ENCODE peak calls at places on chromosome 17, in six cellular contexts. Q is GM23338, U is neural progenitor cell, D is PC-9, P is PC-3, H is SK-N-SH. O is an unnamed sample. For H3F3A, the result is how much of the 10 kb centered on the place peaks cover.

GRCh38 chr17:61058066-61058465 is 341.6 kb upstream of the TBX2 start:
- DNase-seq in Q (no peak), U (no peak), D (no peak), P (no peak), H (no peak), O (no peak)

GRCh38 chr17:54974758-54975157 is 6.2 kb downstream of the STXBP4 start:
- DNase-seq in Q (no peak), U (no peak), D (no peak), P (no peak), H (no peak), O (no peak)

GRCh38 chr17:17018612-17019429 is 23.4 kb upstream of the MPRIP start:
- DNase-seq in Q (no peak), U (no peak), D (peak), P (peak), H (no peak), O (no peak)

GRCh38 chr17:48024149-48025039 is 13.2 kb downstream of the COPZ2 start:
- DNase-seq in Q (peak), U (peak), D (peak), P (peak), H (no peak), O (peak)

GRCh38 chr17:81920612-81921530 is 2.9 kb upstream of the SIRT7 start:
- DNase-seq in Q (no peak), U (no peak), D (no peak), P (no peak), H (no peak), O (no peak)

GRCh38 chr17:41624208-41625101 is at the start of gene KRT17:
- DNase-seq in Q (peak), U (no peak), D (no peak), P (peak), H (no peak), O (no peak)

GRCh38 chr17:16286947-16287562 is 66.2 kb downstream of the CENPV start:
- DNase-seq in Q (peak), U (no peak), D (no peak), P (no peak), H (no peak), O (no peak)

GRCh38 chr17:15298176-15298575 is 33.0 kb upstream of the PMP22 start:
- DNase-seq in Q (no peak), U (no peak), D (no peak), P (peak), H (no peak), O (no peak)

GRCh38 chr17:81494984-81495383 is 17.6 kb downstream of the ACTG1 start:
- DNase-seq in Q (no peak), U (peak), D (no peak), P (peak), H (peak), O (no peak)

GRCh38 chr17:43702636-43703035 is 40.9 kb upstream of the MEOX1 start:
- DNase-seq in Q (peak), U (no peak), D (no peak), P (no peak), H (peak), O (no peak)

GRCh38 chr17:62778990-62779681 is 29.0 kb downstream of the MARCHF10 start:
- DNase-seq in Q (no peak), U (no peak), D (peak), P (peak), H (peak), O (no peak)

GRCh38 chr17:40072481-40073346 is 9.9 kb downstream of the THRA start:
- DNase-seq in Q (no peak), U (no peak), D (no peak), P (peak), H (peak), O (no peak)

GRCh38 chr17:75289832-75290337 is 652 bp upstream of the SLC25A19 start:
- DNase-seq in Q (peak), U (no peak), D (no peak), P (peak), H (no peak), O (peak)

GRCh38 chr17:17809527-17810373 is 27.0 kb downstream of the SREBF1 start:
- DNase-seq in Q (peak), U (peak), D (no peak), P (no peak), H (peak), O (no peak)

GRCh38 chr17:36148559-36149295 is 27.7 kb downstream of the TBC1D3B start:
- DNase-seq in Q (peak), U (peak), D (no peak), P (peak), H (peak), O (peak)

GRCh38 chr17:2688351-2689342 is 22.9 kb downstream of the CLUH start:
- DNase-seq in Q (no peak), U (no peak), D (no peak), P (peak), H (peak), O (no peak)

GRCh38 chr17:64491995-64492394 is 4.9 kb downstream of the POLG2 start:
- DNase-seq in Q (no peak), U (no peak), D (no peak), P (peak), H (no peak), O (no peak)

GRCh38 chr17:47905221-47905733 is 9.2 kb downstream of the SP2 start:
- DNase-seq in Q (no peak), U (peak), D (no peak), P (peak), H (no peak), O (no peak)

GRCh38 chr17:18986541-18987229 is 17.9 kb downstream of the FAM83G start:
- DNase-seq in Q (no peak), U (no peak), D (no peak), P (no peak), H (no peak), O (no peak)

GRCh38 chr17:9402590-9403199 is 172.9 kb downstream of the STX8 start:
- DNase-seq in Q (peak), U (peak), D (no peak), P (peak), H (peak), O (peak)

GRCh38 chr17:14197582-14197981 is 39.1 kb downstream of the CDRT15 start:
- DNase-seq in Q (no peak), U (no peak), D (no peak), P (no peak), H (no peak), O (no peak)

GRCh38 chr17:48236681-48237134 is 129.1 kb downstream of the SNX11 start:
- DNase-seq in Q (no peak), U (no peak), D (peak), P (peak), H (no peak), O (no peak)

GRCh38 chr17:74519951-74520553 is 11.2 kb downstream of the CD300LB start:
- DNase-seq in Q (no peak), U (no peak), D (no peak), P (no peak), H (no peak), O (no peak)

GRCh38 chr17:15273141-15273793 is 8.1 kb upstream of the PMP22 start:
- DNase-seq in Q (no peak), U (no peak), D (peak), P (peak), H (no peak), O (no peak)

GRCh38 chr17:80509311-80509710 is 32.9 kb upstream of the NPTX1 start:
- DNase-seq in Q (no peak), U (no peak), D (no peak), P (no peak), H (no peak), O (no peak)

GRCh38 chr17:63764701-63765100 is 8.7 kb downstream of the CCDC47 start:
- DNase-seq in Q (no peak), U (no peak), D (no peak), P (no peak), H (no peak), O (no peak)

GRCh38 chr17:45305532-45306087 is 11.2 kb downstream of the MAP3K14 start:
- DNase-seq in Q (no peak), U (no peak), D (no peak), P (no peak), H (no peak), O (no peak)

GRCh38 chr17:74635418-74635817 is 11.9 kb upstream of the CD300E start:
- DNase-seq in Q (peak), U (peak), D (no peak), P (no peak), H (no peak), O (no peak)

GRCh38 chr17:17363638-17364337 is 60.6 kb downstream of the NT5M start:
- DNase-seq in Q (peak), U (peak), D (no peak), P (no peak), H (peak), O (no peak)

GRCh38 chr17:39704821-39705551 is 5.1 kb downstream of the ERBB2 start:
- DNase-seq in Q (peak), U (peak), D (no peak), P (no peak), H (no peak), O (no peak)

GRCh38 chr17:55420776-55421178 is 858 bp downstream of the MMD start:
- DNase-seq in Q (peak), U (peak), D (no peak), P (peak), H (peak), O (no peak)

GRCh38 chr17:29326414-29326813 is 32.5 kb upstream of the NUFIP2 start:
- DNase-seq in Q (no peak), U (no peak), D (no peak), P (no peak), H (no peak), O (no peak)
- H2AFZ ChIP-seq in Q (no peak), U (no peak), D (no peak), P (no peak), H (no peak), O (no peak)

GRCh38 chr17:78884876-78885667 is 17.9 kb downstream of the CEP295NL start:
- DNase-seq in Q (no peak), U (no peak), D (no peak), P (no peak), H (peak), O (no peak)

GRCh38 chr17:78885956-78886355 is 17.0 kb downstream of the CEP295NL start:
- DNase-seq in Q (no peak), U (no peak), D (peak), P (peak), H (peak), O (no peak)

GRCh38 chr17:78883090-78883532 is 19.9 kb downstream of the CEP295NL start:
- DNase-seq in Q (no peak), U (no peak), D (peak), P (peak), H (peak), O (no peak)

GRCh38 chr17:78883533-78884131 is 19.4 kb downstream of the CEP295NL start:
- DNase-seq in Q (peak), U (peak), D (peak), P (peak), H (peak), O (no peak)

GRCh38 chr17:78884148-78884870 is 18.7 kb downstream of the CEP295NL start:
- DNase-seq in Q (peak), U (peak), D (no peak), P (no peak), H (no peak), O (no peak)
- H3F3A ChIP-seq in Q (under half), U (under half), D (under half), P (under half), H (under half), O (under half)

GRCh38 chr17:6554336-6554735 is 2.0 kb downstream of the PITPNM3 start:
- DNase-seq in Q (no peak), U (no peak), D (no peak), P (no peak), H (no peak), O (no peak)

GRCh38 chr17:6554871-6555330 is 1.5 kb downstream of the PITPNM3 start:
- DNase-seq in Q (no peak), U (peak), D (no peak), P (peak), H (peak), O (no peak)

GRCh38 chr17:6556121-6557039 is at the start of gene PITPNM3:
- DNase-seq in Q (peak), U (peak), D (no peak), P (peak), H (peak), O (no peak)

GRCh38 chr17:6557040-6557438 is 684 bp upstream of the PITPNM3 start:
- DNase-seq in Q (no peak), U (no peak), D (no peak), P (no peak), H (no peak), O (no peak)

GRCh38 chr17:6555331-6556120 is 829 bp downstream of the PITPNM3 start:
- DNase-seq in Q (peak), U (peak), D (peak), P (peak), H (peak), O (no peak)
- TF ChIP-seq CTCF in Q (no peak), U (no peak), D (no peak), P (no peak), H (no peak), O (no peak)

GRCh38 chr17:76529643-76530488 is 7.6 kb downstream of the CYGB start:
- DNase-seq in Q (no peak), U (peak), D (no peak), P (no peak), H (peak), O (no peak)

GRCh38 chr17:76529224-76529642 is 8.3 kb downstream of the CYGB start:
- DNase-seq in Q (no peak), U (no peak), D (no peak), P (peak), H (peak), O (no peak)

GRCh38 chr17:76527430-76528111 is 9.9 kb downstream of the CYGB start:
- DNase-seq in Q (peak), U (peak), D (peak), P (peak), H (peak), O (no peak)

GRCh38 chr17:76528528-76529223 is 8.8 kb downstream of the CYGB start:
- DNase-seq in Q (no peak), U (no peak), D (no peak), P (no peak), H (peak), O (no peak)

DNA sequence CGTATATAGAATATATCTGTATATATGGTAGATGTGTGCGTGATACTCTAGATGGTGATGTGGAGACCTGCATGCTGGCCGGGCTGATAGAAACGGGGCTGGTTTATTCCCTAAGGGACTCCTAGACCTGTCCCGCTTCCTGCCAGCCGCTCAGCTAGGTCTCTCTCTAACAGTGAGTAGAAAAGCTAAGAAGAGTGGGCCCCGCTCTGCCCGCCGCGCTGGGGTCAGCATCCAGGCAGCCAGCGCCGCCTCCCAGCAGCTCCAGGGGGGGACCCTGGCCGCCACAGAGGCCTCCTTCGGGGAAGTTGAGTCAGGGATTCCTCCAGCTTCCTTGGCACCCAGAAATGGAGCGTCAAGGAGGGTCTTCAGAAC is 9.4 kb downstream of the CYGB start:
- DNase-seq in Q (no peak), U (no peak), D (no peak), P (peak), H (peak), O (no peak)
- H2AFZ ChIP-seq in Q (no peak), U (no peak), D (no peak), P (no peak), H (no peak), O (no peak)

GRCh38 chr17:59675231-59675630 is 32.0 kb downstream of the PTRH2 start:
- DNase-seq in Q (no peak), U (no peak), D (no peak), P (no peak), H (no peak), O (no peak)

GRCh38 chr17:59683283-59683682 is 23.9 kb downstream of the PTRH2 start:
- DNase-seq in Q (no peak), U (no peak), D (no peak), P (no peak), H (no peak), O (no peak)

GRCh38 chr17:59680314-59680713 is 26.9 kb downstream of the PTRH2 start:
- DNase-seq in Q (no peak), U (no peak), D (no peak), P (no peak), H (no peak), O (no peak)

DNA sequence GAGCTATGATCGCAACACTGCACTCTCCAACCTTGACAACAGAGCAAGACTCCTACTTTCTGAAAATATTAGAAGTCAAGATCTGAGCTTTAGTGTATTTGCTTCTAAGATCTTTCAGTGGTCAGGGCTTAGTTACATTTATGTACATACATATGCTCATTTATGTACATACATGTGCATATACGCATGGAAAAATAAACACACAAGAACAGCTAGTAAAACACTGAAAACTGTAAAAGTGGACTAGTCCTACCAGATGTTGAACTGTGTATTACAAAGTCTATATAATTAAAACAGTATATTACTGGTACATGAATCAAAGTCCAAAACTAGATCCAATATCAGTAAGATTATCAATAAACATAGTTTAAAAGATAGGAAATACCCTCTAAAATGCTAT is 28.3 kb downstream of the PTRH2 start:
- DNase-seq in Q (no peak), U (no peak), D (no peak), P (no peak), H (no peak), O (no peak)
- H3F3A ChIP-seq in Q (under half), U (under half), D (half or more), P (under half), H (half or more), O (under half)

DNA sequence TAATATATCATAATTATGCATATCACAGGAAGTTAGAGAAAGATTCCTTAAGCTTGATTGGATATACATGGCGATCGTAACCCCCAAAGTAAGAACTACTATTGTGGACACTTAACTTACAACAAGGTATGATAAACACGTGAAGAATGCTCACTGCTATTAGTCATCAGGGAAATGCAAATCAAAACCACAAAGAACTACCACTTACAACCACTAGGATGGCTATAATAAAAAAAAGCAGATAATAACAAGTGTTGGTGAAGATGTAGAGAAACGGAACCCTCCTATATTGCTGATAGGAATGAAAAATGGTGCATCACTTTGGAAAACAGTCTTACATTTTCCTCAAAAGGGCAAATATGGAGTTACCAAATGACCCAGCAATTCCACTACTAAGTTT is 265.9 kb downstream of the SLC39A11 start:
- DNase-seq in Q (no peak), U (no peak), D (peak), P (peak), H (no peak), O (no peak)
- TF ChIP-seq CTCF in Q (peak), U (no peak), D (peak), P (peak), H (peak), O (peak)

DNA sequence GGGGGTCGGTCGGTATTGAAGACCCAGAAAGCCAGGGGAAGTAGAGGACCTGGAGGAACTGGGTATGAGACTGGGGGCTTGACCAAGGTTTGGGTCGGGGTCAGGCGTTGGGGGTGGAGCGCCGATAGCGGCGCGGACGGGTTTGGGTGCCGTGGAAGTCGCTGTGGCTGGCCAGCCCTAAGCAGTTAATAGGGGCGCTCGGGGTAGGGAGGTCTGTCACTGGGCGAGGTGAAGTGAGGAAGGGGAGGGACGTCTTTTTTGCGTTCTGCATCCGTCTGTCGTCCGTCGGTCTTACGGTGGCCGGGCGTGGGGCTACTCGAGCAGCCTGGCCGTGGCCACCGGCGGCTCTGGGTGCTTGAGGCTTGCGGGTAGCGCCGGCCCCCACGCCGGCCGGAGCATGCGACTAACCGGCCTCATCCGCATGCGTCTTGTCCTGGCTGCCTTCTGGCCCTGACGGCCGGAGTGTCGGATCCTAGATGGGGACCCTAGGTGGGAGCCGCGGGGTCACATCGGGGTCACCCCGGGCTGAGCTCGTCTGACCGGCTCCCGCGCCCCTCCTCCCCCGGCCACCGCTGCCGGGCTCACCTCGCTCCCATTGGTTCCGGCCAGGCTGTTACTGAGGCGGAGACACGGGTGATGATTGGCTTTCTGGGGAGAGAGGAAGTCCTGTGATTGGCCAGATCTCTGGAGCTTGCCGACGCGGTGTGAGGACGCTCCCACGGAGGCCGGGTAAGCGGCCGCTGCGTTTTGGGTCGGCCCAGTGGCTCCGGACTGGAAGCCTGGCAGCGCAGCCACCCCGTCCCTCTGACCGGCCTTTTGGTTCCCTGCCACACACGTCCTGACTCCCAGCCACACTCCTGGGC is 10.3 kb upstream of the TMEM88 start:
- DNase-seq in Q (peak), U (peak), D (peak), P (peak), H (peak), O (peak)
- H2AFZ ChIP-seq in Q (peak), U (no peak), D (peak), P (no peak), H (peak), O (peak)

GRCh38 chr17:68182016-68182315 is 65.9 kb upstream of the AMZ2 start:
- DNase-seq in Q (no peak), U (no peak), D (no peak), P (no peak), H (no peak), O (no peak)

GRCh38 chr17:68184141-68184571 is 63.7 kb upstream of the AMZ2 start:
- DNase-seq in Q (peak), U (peak), D (peak), P (no peak), H (no peak), O (no peak)

GRCh38 chr17:68190495-68190894 is 57.3 kb upstream of the AMZ2 start:
- DNase-seq in Q (no peak), U (no peak), D (no peak), P (no peak), H (no peak), O (no peak)

GRCh38 chr17:68182940-68183551 is 64.8 kb upstream of the AMZ2 start:
- DNase-seq in Q (peak), U (no peak), D (no peak), P (peak), H (no peak), O (no peak)

GRCh38 chr17:68184816-68185436 is 62.9 kb upstream of the AMZ2 start:
- DNase-seq in Q (no peak), U (no peak), D (no peak), P (no peak), H (no peak), O (peak)
- H3F3A ChIP-seq in Q (under half), U (under half), D (under half), P (under half), H (under half), O (under half)